ENCODE peak calls at places on chromosomes 3 and 15, in ten cellular contexts. O is ascending aorta; E is activated CD4-positive, alpha-beta T cell treated with anti-CD3 and anti-CD28 coated beads, Interleukin-2, amount 50 U/mL, for 1 hour; F is SJSA1; D is posterior cingulate gyrus; A is activated T-cell treated with anti-CD3 and anti-CD28 coated beads, Interleukin-2, amount 50 U/mL, for 72 hours; T is NB4; Y is RWPE2; G is coronary artery; J is pulmonary artery endothelial cell. K is an unnamed sample.

GRCh38 chr3:32056559-32057290 is 49.7 kb upstream of the GPD1L start:
- DNase-seq in O (peak), E (no peak), F (no peak), D (no peak), A (no peak), T (no peak), Y (no peak), G (no peak), J (no peak), K (no peak)

GRCh38 chr3:72633101-72633500 is 215.1 kb downstream of the SHQ1 start:
- DNase-seq in O (no peak), E (no peak), F (peak), D (no peak), A (no peak), T (no peak), Y (no peak), G (no peak), J (no peak), K (no peak)

GRCh38 chr3:127458698-127459097 is 131.8 kb downstream of the TPRA1 start:
- DNase-seq in O (no peak), E (peak), F (peak), D (no peak), A (peak), T (peak), Y (no peak), G (no peak), J (no peak), K (no peak)

GRCh38 chr3:50570508-50571279 is 1.4 kb downstream of the HEMK1 start:
- DNase-seq in O (no peak), E (no peak), F (no peak), D (no peak), A (no peak), T (no peak), Y (no peak), G (no peak), J (no peak), K (no peak)

GRCh38 chr3:47113669-47114365 is 50.1 kb downstream of the SETD2 start:
- DNase-seq in O (no peak), E (no peak), F (peak), D (no peak), A (no peak), T (peak), Y (no peak), G (no peak), J (no peak), K (no peak)

GRCh38 chr3:156643729-156644389 is 30.5 kb upstream of the TIPARP start:
- DNase-seq in O (no peak), E (no peak), F (peak), D (no peak), A (peak), T (peak), Y (no peak), G (no peak), J (no peak), K (no peak)

GRCh38 chr3:52047295-52047960 is 8.9 kb downstream of the DUSP7 start:
- DNase-seq in O (peak), E (no peak), F (no peak), D (peak), A (no peak), T (no peak), Y (peak), G (no peak), J (no peak), K (no peak)

GRCh38 chr3:112628038-112628437 is 12.9 kb downstream of the CCDC80 start:
- DNase-seq in O (no peak), E (no peak), F (no peak), D (no peak), A (no peak), T (no peak), Y (no peak), G (no peak), J (no peak), K (no peak)

GRCh38 chr15:20340931-20341661 is 200.5 kb downstream of the GOLGA6L6 start:
- DNase-seq in O (peak), E (peak), F (no peak), D (peak), A (no peak), T (peak), Y (peak), G (peak), J (no peak), K (no peak)

GRCh38 chr3:143165211-143165610 is 45.6 kb downstream of the CHST2 start:
- DNase-seq in O (no peak), E (no peak), F (no peak), D (no peak), A (no peak), T (no peak), Y (no peak), G (no peak), J (no peak), K (no peak)

GRCh38 chr15:29021901-29022300 is 136.1 kb downstream of the APBA2 start:
- DNase-seq in O (no peak), E (no peak), F (no peak), D (no peak), A (no peak), T (no peak), Y (no peak), G (no peak), J (peak), K (no peak)

GRCh38 chr3:31946484-31947081 is 34.5 kb downstream of the OSBPL10 start:
- DNase-seq in O (no peak), E (no peak), F (no peak), D (no peak), A (no peak), T (no peak), Y (no peak), G (no peak), J (no peak), K (no peak)

GRCh38 chr3:48215876-48216275 is 7.4 kb upstream of the CAMP start:
- DNase-seq in O (peak), E (no peak), F (no peak), D (peak), A (no peak), T (no peak), Y (no peak), G (no peak), J (no peak), K (no peak)

GRCh38 chr3:31522152-31522551 is 10.6 kb upstream of the STT3B start:
- DNase-seq in O (no peak), E (peak), F (no peak), D (no peak), A (no peak), T (peak), Y (no peak), G (no peak), J (no peak), K (no peak)

GRCh38 chr3:176293277-176293676 is 904.0 kb downstream of the TBL1XR1 start:
- DNase-seq in O (no peak), E (no peak), F (no peak), D (no peak), A (no peak), T (no peak), Y (no peak), G (no peak), J (no peak), K (no peak)

GRCh38 chr15:79090487-79091203 is at the start of gene RASGRF1:
- DNase-seq in O (peak), E (no peak), F (no peak), D (peak), A (no peak), T (no peak), Y (peak), G (peak), J (no peak), K (no peak)

GRCh38 chr3:24145981-24146822 is 201.1 kb downstream of the NR1D2 start:
- DNase-seq in O (peak), E (no peak), F (peak), D (no peak), A (no peak), T (no peak), Y (no peak), G (no peak), J (no peak), K (no peak)